ENCODE peak calls at places on chromosome 11, in nine cellular contexts. E is prostate gland; W is CD8-positive, alpha-beta T cell; G is neural progenitor cell; N is lung; S is Peyer's patch; C is HepG2; M is stomach; F is body of pancreas. Q is an unnamed sample.

GRCh38 chr11:2912498-2912897 is 16.7 kb downstream of the PHLDA2 start:
- DNase-seq in E (peak; percentile 95), N (peak; percentile 91), M (peak; percentile 96), G (no peak), S (no peak), F (peak; percentile 97), C (peak; percentile 69), W (no peak), Q (no peak)

GRCh38 chr11:132080121-132080520 is 709.7 kb downstream of the NTM start:
- DNase-seq in M (no peak), C (no peak), W (no peak), G (no peak), S (no peak), N (no peak), F (no peak), E (no peak), Q (no peak)

GRCh38 chr11:107184936-107185335 is 166.7 kb upstream of the GUCY1A2 start:
- DNase-seq in G (no peak), S (no peak), E (no peak), W (no peak), N (no peak), F (no peak), M (no peak), C (no peak), Q (no peak)

GRCh38 chr11:100709233-100709999 is 22.3 kb downstream of the ARHGAP42 start:
- DNase-seq in F (no peak), N (no peak), M (no peak), G (no peak), W (no peak), E (no peak), C (no peak), S (no peak), Q (no peak)

GRCh38 chr11:117513666-117514065 is 186.0 kb downstream of the CEP164 start:
- DNase-seq in N (no peak), F (no peak), S (no peak), E (no peak), W (no peak), G (no peak), C (no peak), M (no peak), Q (no peak)

GRCh38 chr11:133906241-133906640 is 50.5 kb downstream of the IGSF9B start:
- DNase-seq in W (no peak), M (no peak), F (no peak), S (no peak), G (no peak), E (no peak), C (no peak), N (no peak), Q (no peak)

GRCh38 chr11:102317099-102317767 is at the start of gene BIRC3:
- DNase-seq in G (peak; percentile 75), E (peak; percentile 87), W (peak; percentile 96), F (peak; percentile 95), M (peak; percentile 90), S (peak; percentile 95), N (peak; percentile 86), C (peak; percentile 78), Q (peak; percentile 88)

GRCh38 chr11:108508653-108509593 is 10.7 kb upstream of the POGLUT3 start:
- DNase-seq in F (no peak), G (no peak), W (no peak), M (no peak), C (no peak), S (no peak), E (no peak), N (no peak), Q (no peak)

GRCh38 chr11:72723508-72723907 is 28.7 kb downstream of the ARAP1 start:
- DNase-seq in F (peak; percentile 51), E (no peak), N (no peak), S (no peak), C (no peak), G (no peak), W (no peak), M (peak; percentile 53), Q (no peak)

GRCh38 chr11:102197759-102198158 is 87.5 kb downstream of the YAP1 start:
- DNase-seq in S (no peak), N (no peak), E (no peak), F (no peak), C (peak; percentile 31), M (no peak), W (no peak), G (peak; percentile 91), Q (no peak)

DNA sequence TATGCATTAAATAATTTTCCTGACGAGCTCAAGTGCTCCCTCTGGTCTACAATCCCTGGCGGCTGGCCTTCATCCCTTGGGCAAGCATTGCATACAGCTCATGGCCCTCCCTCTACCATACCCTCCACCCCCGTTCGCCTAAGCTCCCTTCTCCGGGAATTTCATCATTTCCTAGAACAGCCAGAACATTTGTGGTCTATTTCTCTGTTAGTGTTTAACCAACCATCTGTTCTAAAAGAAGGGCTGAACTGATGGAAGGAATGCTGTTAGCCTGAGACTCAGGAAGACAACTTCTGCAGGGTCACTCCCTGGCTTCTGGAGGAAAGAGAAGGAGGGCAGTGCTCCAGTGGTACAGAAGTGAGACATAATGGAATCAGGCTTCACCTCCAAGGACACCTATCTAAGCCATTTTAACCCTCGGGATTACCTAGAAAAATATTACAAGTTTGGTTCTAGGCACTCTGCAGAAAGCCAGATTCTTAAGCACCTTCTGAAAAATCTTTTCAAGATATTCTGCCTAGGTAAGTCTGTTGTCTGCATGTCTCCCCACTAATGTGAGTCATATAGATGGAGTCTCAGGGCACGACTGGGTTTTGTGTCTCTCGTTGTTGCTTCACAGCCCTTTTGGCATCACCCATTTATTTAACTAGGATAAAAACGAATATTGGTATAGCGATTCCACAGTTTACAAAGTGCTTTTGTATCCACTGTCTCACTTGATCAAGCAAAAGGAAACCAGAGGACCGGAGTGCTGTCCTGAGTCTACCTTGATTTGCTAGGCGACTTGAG is at the start of gene NNMT:
- DNase-seq in M (peak; percentile 44), W (no peak), N (peak; percentile 63), S (no peak), G (no peak), F (peak; percentile 56), E (no peak), C (no peak), Q (peak; percentile 92)
- TF ChIP-seq CTCF in M (no peak), W (no peak), N (no peak), S (no peak), G (no peak), F (no peak), E (no peak), C (no peak), Q (no peak)

DNA sequence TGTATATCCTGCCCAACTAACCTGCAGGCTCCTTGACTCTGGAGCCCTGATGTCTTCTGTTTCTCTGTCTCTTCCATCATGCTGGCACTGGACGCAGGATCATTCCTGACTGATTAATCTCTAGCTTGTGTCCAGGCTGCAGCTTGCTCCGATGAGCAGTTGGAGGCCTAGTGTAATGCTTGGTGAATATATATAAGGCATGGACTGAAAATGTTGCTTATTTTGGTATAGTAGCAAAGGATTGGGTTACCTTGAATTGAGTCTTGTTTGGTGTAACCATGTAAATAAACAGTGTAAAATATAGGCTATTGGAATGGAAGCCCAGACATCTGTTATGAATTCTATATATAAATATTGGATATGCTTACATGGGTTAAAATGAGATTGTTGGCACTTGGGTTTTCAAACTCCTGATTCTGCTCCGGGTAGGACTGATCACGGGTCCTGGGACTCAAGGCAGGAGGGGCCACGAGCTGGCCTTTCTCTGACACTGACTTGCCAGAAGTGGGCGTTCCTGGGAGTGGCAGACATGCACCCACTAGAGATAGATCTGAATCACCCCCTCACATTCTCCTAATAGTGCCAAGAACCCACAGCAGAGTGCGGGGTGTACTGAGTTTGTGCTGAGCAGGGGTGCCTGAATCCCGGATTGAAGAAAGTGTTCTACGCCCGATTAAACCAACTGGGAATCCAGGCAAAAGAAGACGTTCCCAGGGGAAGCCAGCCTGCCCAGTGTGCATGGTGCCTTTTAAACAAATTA is 25.8 kb downstream of the LRP5 start:
- DNase-seq in W (no peak), G (no peak), M (no peak), C (no peak), F (no peak), S (no peak), N (no peak), E (no peak), Q (no peak)
- H3K27ac ChIP-seq in W (no peak overlapping the region), G (no peak overlapping the region), M (peak overlapping the region; percentile 49), C (peak overlapping the region; percentile 42), F (no peak overlapping the region), S (no peak overlapping the region), N (no peak overlapping the region), E (peak overlapping the region; percentile 9), Q (peak overlapping the region; percentile 66)

GRCh38 chr11:20027546-20028014 is 132.7 kb downstream of the DBX1 start:
- DNase-seq in S (no peak), C (no peak), N (no peak), E (no peak), M (no peak), G (no peak), W (no peak), F (no peak), Q (no peak)
- H3K4me3 ChIP-seq in S (no peak overlapping the region), C (no peak overlapping the region), N (no peak overlapping the region), E (no peak overlapping the region), M (no peak overlapping the region), G (peak overlapping the region; percentile 32), W (no peak overlapping the region), F (no peak overlapping the region), Q (no peak overlapping the region)

GRCh38 chr11:120219157-120219934 is 8.5 kb downstream of the OAF start:
- DNase-seq in S (no peak), W (no peak), C (no peak), M (no peak), G (peak; percentile 28), F (peak; percentile 49), N (no peak), E (no peak), Q (no peak)

GRCh38 chr11:120217526-120217925 is 6.7 kb downstream of the OAF start:
- DNase-seq in F (no peak), W (no peak), N (no peak), E (no peak), M (no peak), C (no peak), G (no peak), S (no peak), Q (no peak)

GRCh38 chr11:120216426-120217102 is 5.7 kb downstream of the OAF start:
- DNase-seq in G (no peak), E (no peak), M (no peak), C (no peak), W (no peak), S (no peak), N (no peak), F (no peak), Q (no peak)

GRCh38 chr11:120218695-120219033 is 7.8 kb downstream of the OAF start:
- DNase-seq in F (no peak), E (no peak), N (no peak), W (no peak), M (no peak), C (no peak), G (no peak), S (no peak), Q (no peak)

DNA sequence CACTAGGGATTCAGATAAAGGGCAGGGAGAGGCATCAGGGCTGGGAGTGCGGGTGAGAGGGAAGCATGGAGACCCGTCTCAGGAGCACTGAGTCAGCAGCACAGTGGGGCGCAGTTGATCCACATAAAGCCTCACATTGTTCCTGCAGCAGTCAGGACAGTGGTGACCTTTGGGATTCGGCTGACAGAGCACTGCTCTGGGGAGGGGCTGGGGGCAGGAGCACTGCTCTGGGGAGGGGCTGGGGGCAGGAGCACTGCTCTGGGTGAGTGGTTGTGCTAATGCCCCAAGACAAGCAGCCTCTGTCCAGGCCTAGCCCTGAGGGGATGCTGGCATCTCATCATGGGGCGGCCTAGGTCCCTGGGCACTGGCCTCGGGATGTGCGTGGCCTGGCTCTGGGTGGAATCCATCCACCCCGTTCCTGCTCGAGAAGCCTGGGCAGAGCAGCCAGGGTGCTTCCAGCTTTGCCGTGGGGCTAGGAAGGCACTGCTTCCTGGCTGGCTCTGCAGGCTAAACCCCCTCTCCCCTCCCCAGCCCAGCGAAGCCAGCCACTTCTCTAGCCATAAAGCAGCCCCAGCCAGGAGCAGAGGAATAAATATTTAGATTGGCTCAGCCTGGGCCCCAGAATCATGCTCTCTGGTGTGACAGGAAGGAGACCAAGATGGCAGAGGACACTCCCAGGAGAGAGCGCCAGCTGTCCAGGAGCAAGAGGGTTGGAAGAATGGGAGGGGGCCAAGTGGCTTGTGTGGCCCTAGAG is 7.3 kb downstream of the OAF start:
- DNase-seq in F (peak; percentile 35), N (no peak), S (no peak), G (peak; percentile 69), E (peak; percentile 58), M (peak; percentile 66), W (no peak), C (peak; percentile 81), Q (no peak)
- TF ChIP-seq CTCF in F (no peak), N (no peak), S (no peak), G (no peak), E (no peak), M (no peak), W (no peak), C (peak; percentile 61), Q (no peak)

Q was measured in coronary artery.